ENCODE peak calls at places on chromosomes 6 and 20, in eight cellular contexts. One of them, this sample, is unnamed.

GRCh38 chr6:138692058-138692977 is 81.3 kb upstream of the CCDC28A start:
- DNase-seq in ACHN: peak; percentile 59
- DNase-seq in midbrain: peak; percentile 75
- DNase-seq in PC-3: peak; percentile 56
- DNase-seq in amygdala: peak; percentile 59
- DNase-seq in activated CD8-positive, alpha-beta memory T cell treated with anti-CD3 and anti-CD28 coated beads, Interleukin-2, amount 10 ng/mL, durations not matched to agents 7 days and 5 days: peak; percentile 60
- DNase-seq in AG09319: peak; percentile 15
- DNase-seq in stimulated activated CD4-positive, alpha-beta T cell treated with anti-CD3 and anti-CD28 coated beads, Interleukin-12 subunit alpha, Interleukin-12 subunit beta, amount 100 ng/mL, for 4 hours: peak; percentile 49
- DNase-seq in this sample: peak; percentile 69

GRCh38 chr20:8385247-8385646 is 253.2 kb downstream of the PLCB1 start:
- DNase-seq in ACHN: no peak
- DNase-seq in midbrain: peak; percentile 4
- DNase-seq in PC-3: no peak
- DNase-seq in amygdala: no peak
- DNase-seq in activated CD8-positive, alpha-beta memory T cell treated with anti-CD3 and anti-CD28 coated beads, Interleukin-2, amount 10 ng/mL, durations not matched to agents 7 days and 5 days: no peak
- DNase-seq in AG09319: no peak
- DNase-seq in stimulated activated CD4-positive, alpha-beta T cell treated with anti-CD3 and anti-CD28 coated beads, Interleukin-12 subunit alpha, Interleukin-12 subunit beta, amount 100 ng/mL, for 4 hours: no peak
- DNase-seq in this sample: no peak

GRCh38 chr20:17452441-17452840 is 78.7 kb downstream of the BFSP1 start:
- DNase-seq in ACHN: no peak
- DNase-seq in midbrain: no peak
- DNase-seq in PC-3: no peak
- DNase-seq in amygdala: no peak
- DNase-seq in activated CD8-positive, alpha-beta memory T cell treated with anti-CD3 and anti-CD28 coated beads, Interleukin-2, amount 10 ng/mL, durations not matched to agents 7 days and 5 days: no peak
- DNase-seq in AG09319: no peak
- DNase-seq in stimulated activated CD4-positive, alpha-beta T cell treated with anti-CD3 and anti-CD28 coated beads, Interleukin-12 subunit alpha, Interleukin-12 subunit beta, amount 100 ng/mL, for 4 hours: no peak
- DNase-seq in this sample: no peak

GRCh38 chr20:3702992-3703391 is 9.4 kb downstream of the SIGLEC1 start:
- DNase-seq in ACHN: no peak
- DNase-seq in midbrain: no peak
- DNase-seq in PC-3: no peak
- DNase-seq in amygdala: no peak
- DNase-seq in activated CD8-positive, alpha-beta memory T cell treated with anti-CD3 and anti-CD28 coated beads, Interleukin-2, amount 10 ng/mL, durations not matched to agents 7 days and 5 days: no peak
- DNase-seq in AG09319: no peak
- DNase-seq in stimulated activated CD4-positive, alpha-beta T cell treated with anti-CD3 and anti-CD28 coated beads, Interleukin-12 subunit alpha, Interleukin-12 subunit beta, amount 100 ng/mL, for 4 hours: no peak
- DNase-seq in this sample: no peak

GRCh38 chr6:39377530-39377929 is 55.0 kb upstream of the KCNK16 start:
- DNase-seq in ACHN: peak; percentile 42
- DNase-seq in midbrain: peak; percentile 87
- DNase-seq in PC-3: peak; percentile 64
- DNase-seq in amygdala: peak; percentile 46
- DNase-seq in activated CD8-positive, alpha-beta memory T cell treated with anti-CD3 and anti-CD28 coated beads, Interleukin-2, amount 10 ng/mL, durations not matched to agents 7 days and 5 days: no peak
- DNase-seq in AG09319: peak; percentile 65
- DNase-seq in stimulated activated CD4-positive, alpha-beta T cell treated with anti-CD3 and anti-CD28 coated beads, Interleukin-12 subunit alpha, Interleukin-12 subunit beta, amount 100 ng/mL, for 4 hours: no peak
- DNase-seq in this sample: peak; percentile 5

GRCh38 chr6:106918128-106918527 is 56.4 kb downstream of the CD24 start:
- DNase-seq in ACHN: no peak
- DNase-seq in midbrain: no peak
- DNase-seq in PC-3: no peak
- DNase-seq in amygdala: no peak
- DNase-seq in activated CD8-positive, alpha-beta memory T cell treated with anti-CD3 and anti-CD28 coated beads, Interleukin-2, amount 10 ng/mL, durations not matched to agents 7 days and 5 days: no peak
- DNase-seq in AG09319: no peak
- DNase-seq in stimulated activated CD4-positive, alpha-beta T cell treated with anti-CD3 and anti-CD28 coated beads, Interleukin-12 subunit alpha, Interleukin-12 subunit beta, amount 100 ng/mL, for 4 hours: no peak
- DNase-seq in this sample: no peak

GRCh38 chr20:62174870-62175624 is 7.8 kb upstream of the MTG2 start:
- DNase-seq in ACHN: no peak
- DNase-seq in midbrain: no peak
- DNase-seq in PC-3: no peak
- DNase-seq in amygdala: no peak
- DNase-seq in activated CD8-positive, alpha-beta memory T cell treated with anti-CD3 and anti-CD28 coated beads, Interleukin-2, amount 10 ng/mL, durations not matched to agents 7 days and 5 days: no peak
- DNase-seq in AG09319: no peak
- DNase-seq in stimulated activated CD4-positive, alpha-beta T cell treated with anti-CD3 and anti-CD28 coated beads, Interleukin-12 subunit alpha, Interleukin-12 subunit beta, amount 100 ng/mL, for 4 hours: no peak
- DNase-seq in this sample: no peak

GRCh38 chr6:32844839-32845372 is 1.1 kb upstream of the PSMB8 start:
- DNase-seq in ACHN: no peak
- DNase-seq in midbrain: no peak
- DNase-seq in PC-3: no peak
- DNase-seq in amygdala: no peak
- DNase-seq in activated CD8-positive, alpha-beta memory T cell treated with anti-CD3 and anti-CD28 coated beads, Interleukin-2, amount 10 ng/mL, durations not matched to agents 7 days and 5 days: no peak
- DNase-seq in AG09319: no peak
- DNase-seq in stimulated activated CD4-positive, alpha-beta T cell treated with anti-CD3 and anti-CD28 coated beads, Interleukin-12 subunit alpha, Interleukin-12 subunit beta, amount 100 ng/mL, for 4 hours: no peak
- DNase-seq in this sample: no peak

GRCh38 chr6:140344149-140344913 is 969.9 kb upstream of the CITED2 start:
- DNase-seq in ACHN: no peak
- DNase-seq in midbrain: no peak
- DNase-seq in PC-3: peak; percentile 65
- DNase-seq in amygdala: no peak
- DNase-seq in activated CD8-positive, alpha-beta memory T cell treated with anti-CD3 and anti-CD28 coated beads, Interleukin-2, amount 10 ng/mL, durations not matched to agents 7 days and 5 days: no peak
- DNase-seq in AG09319: no peak
- DNase-seq in stimulated activated CD4-positive, alpha-beta T cell treated with anti-CD3 and anti-CD28 coated beads, Interleukin-12 subunit alpha, Interleukin-12 subunit beta, amount 100 ng/mL, for 4 hours: no peak
- DNase-seq in this sample: no peak

GRCh38 chr6:130843575-130844320 is 16.5 kb downstream of the SMLR1 start:
- DNase-seq in ACHN: peak; percentile 22
- DNase-seq in midbrain: peak; percentile 6
- DNase-seq in PC-3: peak; percentile 53
- DNase-seq in amygdala: no peak
- DNase-seq in activated CD8-positive, alpha-beta memory T cell treated with anti-CD3 and anti-CD28 coated beads, Interleukin-2, amount 10 ng/mL, durations not matched to agents 7 days and 5 days: no peak
- DNase-seq in AG09319: peak; percentile 11
- DNase-seq in stimulated activated CD4-positive, alpha-beta T cell treated with anti-CD3 and anti-CD28 coated beads, Interleukin-12 subunit alpha, Interleukin-12 subunit beta, amount 100 ng/mL, for 4 hours: no peak
- DNase-seq in this sample: peak; percentile 24

GRCh38 chr6:157648561-157648960 is 174.5 kb upstream of the SNX9 start:
- DNase-seq in ACHN: peak; percentile 2
- DNase-seq in midbrain: no peak
- DNase-seq in PC-3: no peak
- DNase-seq in amygdala: no peak
- DNase-seq in activated CD8-positive, alpha-beta memory T cell treated with anti-CD3 and anti-CD28 coated beads, Interleukin-2, amount 10 ng/mL, durations not matched to agents 7 days and 5 days: no peak
- DNase-seq in AG09319: no peak
- DNase-seq in stimulated activated CD4-positive, alpha-beta T cell treated with anti-CD3 and anti-CD28 coated beads, Interleukin-12 subunit alpha, Interleukin-12 subunit beta, amount 100 ng/mL, for 4 hours: no peak
- DNase-seq in this sample: peak; percentile 49

GRCh38 chr20:22921595-22922421 is 113.3 kb upstream of the SSTR4 start:
- DNase-seq in ACHN: peak; percentile 4
- DNase-seq in midbrain: no peak
- DNase-seq in PC-3: peak; percentile 95
- DNase-seq in amygdala: no peak
- DNase-seq in activated CD8-positive, alpha-beta memory T cell treated with anti-CD3 and anti-CD28 coated beads, Interleukin-2, amount 10 ng/mL, durations not matched to agents 7 days and 5 days: no peak
- DNase-seq in AG09319: peak; percentile 66
- DNase-seq in stimulated activated CD4-positive, alpha-beta T cell treated with anti-CD3 and anti-CD28 coated beads, Interleukin-12 subunit alpha, Interleukin-12 subunit beta, amount 100 ng/mL, for 4 hours: no peak
- DNase-seq in this sample: peak; percentile 52

GRCh38 chr6:15551798-15552197 is 111.0 kb downstream of the DTNBP1 start:
- DNase-seq in ACHN: no peak
- DNase-seq in midbrain: no peak
- DNase-seq in PC-3: no peak
- DNase-seq in amygdala: no peak
- DNase-seq in activated CD8-positive, alpha-beta memory T cell treated with anti-CD3 and anti-CD28 coated beads, Interleukin-2, amount 10 ng/mL, durations not matched to agents 7 days and 5 days: no peak
- DNase-seq in AG09319: no peak
- DNase-seq in stimulated activated CD4-positive, alpha-beta T cell treated with anti-CD3 and anti-CD28 coated beads, Interleukin-12 subunit alpha, Interleukin-12 subunit beta, amount 100 ng/mL, for 4 hours: no peak
- DNase-seq in this sample: no peak

GRCh38 chr20:25485872-25486271 is 78.4 kb downstream of the GINS1 start:
- DNase-seq in ACHN: no peak
- DNase-seq in midbrain: no peak
- DNase-seq in PC-3: no peak
- DNase-seq in amygdala: no peak
- DNase-seq in activated CD8-positive, alpha-beta memory T cell treated with anti-CD3 and anti-CD28 coated beads, Interleukin-2, amount 10 ng/mL, durations not matched to agents 7 days and 5 days: no peak
- DNase-seq in AG09319: no peak
- DNase-seq in stimulated activated CD4-positive, alpha-beta T cell treated with anti-CD3 and anti-CD28 coated beads, Interleukin-12 subunit alpha, Interleukin-12 subunit beta, amount 100 ng/mL, for 4 hours: no peak
- DNase-seq in this sample: no peak

GRCh38 chr6:26152226-26153101 is 65.2 kb downstream of the HFE start:
- DNase-seq in ACHN: peak; percentile 49
- DNase-seq in midbrain: no peak
- DNase-seq in PC-3: peak; percentile 67
- DNase-seq in amygdala: no peak
- DNase-seq in activated CD8-positive, alpha-beta memory T cell treated with anti-CD3 and anti-CD28 coated beads, Interleukin-2, amount 10 ng/mL, durations not matched to agents 7 days and 5 days: no peak
- DNase-seq in AG09319: no peak
- DNase-seq in stimulated activated CD4-positive, alpha-beta T cell treated with anti-CD3 and anti-CD28 coated beads, Interleukin-12 subunit alpha, Interleukin-12 subunit beta, amount 100 ng/mL, for 4 hours: no peak
- DNase-seq in this sample: peak; percentile 56

GRCh38 chr6:134663356-134663755 is 286.5 kb downstream of the ALDH8A1 start:
- DNase-seq in ACHN: no peak
- DNase-seq in midbrain: no peak
- DNase-seq in PC-3: no peak
- DNase-seq in amygdala: no peak
- DNase-seq in activated CD8-positive, alpha-beta memory T cell treated with anti-CD3 and anti-CD28 coated beads, Interleukin-2, amount 10 ng/mL, durations not matched to agents 7 days and 5 days: no peak
- DNase-seq in AG09319: no peak
- DNase-seq in stimulated activated CD4-positive, alpha-beta T cell treated with anti-CD3 and anti-CD28 coated beads, Interleukin-12 subunit alpha, Interleukin-12 subunit beta, amount 100 ng/mL, for 4 hours: no peak
- DNase-seq in this sample: no peak

GRCh38 chr20:57450419-57450818 is 59.2 kb downstream of the RBM38 start:
- DNase-seq in ACHN: no peak
- DNase-seq in midbrain: peak; percentile 5
- DNase-seq in PC-3: peak; percentile 49
- DNase-seq in amygdala: no peak
- DNase-seq in activated CD8-positive, alpha-beta memory T cell treated with anti-CD3 and anti-CD28 coated beads, Interleukin-2, amount 10 ng/mL, durations not matched to agents 7 days and 5 days: peak; percentile 55
- DNase-seq in AG09319: no peak
- DNase-seq in stimulated activated CD4-positive, alpha-beta T cell treated with anti-CD3 and anti-CD28 coated beads, Interleukin-12 subunit alpha, Interleukin-12 subunit beta, amount 100 ng/mL, for 4 hours: no peak
- DNase-seq in this sample: no peak

GRCh38 chr20:62287759-62288534 is 14.8 kb upstream of the ADRM1 start:
- DNase-seq in ACHN: no peak
- DNase-seq in midbrain: no peak
- DNase-seq in PC-3: peak; percentile 49
- DNase-seq in amygdala: no peak
- DNase-seq in activated CD8-positive, alpha-beta memory T cell treated with anti-CD3 and anti-CD28 coated beads, Interleukin-2, amount 10 ng/mL, durations not matched to agents 7 days and 5 days: no peak
- DNase-seq in AG09319: no peak
- DNase-seq in stimulated activated CD4-positive, alpha-beta T cell treated with anti-CD3 and anti-CD28 coated beads, Interleukin-12 subunit alpha, Interleukin-12 subunit beta, amount 100 ng/mL, for 4 hours: no peak
- DNase-seq in this sample: no peak

GRCh38 chr6:24718449-24719124 is 367 bp downstream of the C6orf62 start:
- DNase-seq in ACHN: no peak
- DNase-seq in midbrain: no peak
- DNase-seq in PC-3: no peak
- DNase-seq in amygdala: no peak
- DNase-seq in activated CD8-positive, alpha-beta memory T cell treated with anti-CD3 and anti-CD28 coated beads, Interleukin-2, amount 10 ng/mL, durations not matched to agents 7 days and 5 days: no peak
- DNase-seq in AG09319: no peak
- DNase-seq in stimulated activated CD4-positive, alpha-beta T cell treated with anti-CD3 and anti-CD28 coated beads, Interleukin-12 subunit alpha, Interleukin-12 subunit beta, amount 100 ng/mL, for 4 hours: no peak
- DNase-seq in this sample: no peak

GRCh38 chr6:112253842-112254816 is at the start of gene LAMA4:
- DNase-seq in ACHN: peak; percentile 22
- DNase-seq in midbrain: peak; percentile 39
- DNase-seq in PC-3: peak; percentile 50
- DNase-seq in amygdala: peak; percentile 33
- DNase-seq in activated CD8-positive, alpha-beta memory T cell treated with anti-CD3 and anti-CD28 coated beads, Interleukin-2, amount 10 ng/mL, durations not matched to agents 7 days and 5 days: no peak
- DNase-seq in AG09319: no peak
- DNase-seq in stimulated activated CD4-positive, alpha-beta T cell treated with anti-CD3 and anti-CD28 coated beads, Interleukin-12 subunit alpha, Interleukin-12 subunit beta, amount 100 ng/mL, for 4 hours: no peak
- DNase-seq in this sample: peak; percentile 28

GRCh38 chr6:40845588-40845987 is 193.4 kb downstream of the UNC5CL start:
- DNase-seq in ACHN: peak; percentile 38
- DNase-seq in midbrain: no peak
- DNase-seq in PC-3: peak; percentile 69
- DNase-seq in amygdala: no peak
- DNase-seq in activated CD8-positive, alpha-beta memory T cell treated with anti-CD3 and anti-CD28 coated beads, Interleukin-2, amount 10 ng/mL, durations not matched to agents 7 days and 5 days: peak; percentile 48
- DNase-seq in AG09319: no peak
- DNase-seq in stimulated activated CD4-positive, alpha-beta T cell treated with anti-CD3 and anti-CD28 coated beads, Interleukin-12 subunit alpha, Interleukin-12 subunit beta, amount 100 ng/mL, for 4 hours: peak; percentile 6
- DNase-seq in this sample: peak; percentile 30

GRCh38 chr6:130624046-130624445 is 203.2 kb upstream of the SMLR1 start:
- DNase-seq in ACHN: no peak
- DNase-seq in midbrain: no peak
- DNase-seq in PC-3: no peak
- DNase-seq in amygdala: no peak
- DNase-seq in activated CD8-positive, alpha-beta memory T cell treated with anti-CD3 and anti-CD28 coated beads, Interleukin-2, amount 10 ng/mL, durations not matched to agents 7 days and 5 days: no peak
- DNase-seq in AG09319: no peak
- DNase-seq in stimulated activated CD4-positive, alpha-beta T cell treated with anti-CD3 and anti-CD28 coated beads, Interleukin-12 subunit alpha, Interleukin-12 subunit beta, amount 100 ng/mL, for 4 hours: no peak
- DNase-seq in this sample: no peak

GRCh38 chr20:44073675-44074071 is 113.3 kb downstream of the JPH2 start:
- DNase-seq in ACHN: no peak
- DNase-seq in midbrain: no peak
- DNase-seq in PC-3: no peak
- DNase-seq in amygdala: no peak
- DNase-seq in activated CD8-positive, alpha-beta memory T cell treated with anti-CD3 and anti-CD28 coated beads, Interleukin-2, amount 10 ng/mL, durations not matched to agents 7 days and 5 days: no peak
- DNase-seq in AG09319: no peak
- DNase-seq in stimulated activated CD4-positive, alpha-beta T cell treated with anti-CD3 and anti-CD28 coated beads, Interleukin-12 subunit alpha, Interleukin-12 subunit beta, amount 100 ng/mL, for 4 hours: no peak
- DNase-seq in this sample: no peak

GRCh38 chr6:119379809-119380208 is 30.2 kb upstream of the MAN1A1 start:
- DNase-seq in ACHN: no peak
- DNase-seq in midbrain: no peak
- DNase-seq in PC-3: no peak
- DNase-seq in amygdala: no peak
- DNase-seq in activated CD8-positive, alpha-beta memory T cell treated with anti-CD3 and anti-CD28 coated beads, Interleukin-2, amount 10 ng/mL, durations not matched to agents 7 days and 5 days: no peak
- DNase-seq in AG09319: no peak
- DNase-seq in stimulated activated CD4-positive, alpha-beta T cell treated with anti-CD3 and anti-CD28 coated beads, Interleukin-12 subunit alpha, Interleukin-12 subunit beta, amount 100 ng/mL, for 4 hours: no peak
- DNase-seq in this sample: no peak

GRCh38 chr20:444862-445426 is 17.4 kb downstream of the TBC1D20 start:
- DNase-seq in ACHN: no peak
- DNase-seq in midbrain: no peak
- DNase-seq in PC-3: peak; percentile 40
- DNase-seq in amygdala: no peak
- DNase-seq in activated CD8-positive, alpha-beta memory T cell treated with anti-CD3 and anti-CD28 coated beads, Interleukin-2, amount 10 ng/mL, durations not matched to agents 7 days and 5 days: no peak
- DNase-seq in AG09319: no peak
- DNase-seq in stimulated activated CD4-positive, alpha-beta T cell treated with anti-CD3 and anti-CD28 coated beads, Interleukin-12 subunit alpha, Interleukin-12 subunit beta, amount 100 ng/mL, for 4 hours: no peak
- DNase-seq in this sample: no peak

GRCh38 chr6:108574457-108575149 is 13.9 kb downstream of the FOXO3 start:
- DNase-seq in ACHN: no peak
- DNase-seq in midbrain: no peak
- DNase-seq in PC-3: no peak
- DNase-seq in amygdala: no peak
- DNase-seq in activated CD8-positive, alpha-beta memory T cell treated with anti-CD3 and anti-CD28 coated beads, Interleukin-2, amount 10 ng/mL, durations not matched to agents 7 days and 5 days: no peak
- DNase-seq in AG09319: no peak
- DNase-seq in stimulated activated CD4-positive, alpha-beta T cell treated with anti-CD3 and anti-CD28 coated beads, Interleukin-12 subunit alpha, Interleukin-12 subunit beta, amount 100 ng/mL, for 4 hours: no peak
- DNase-seq in this sample: no peak

GRCh38 chr6:156280131-156280530 is 497.0 kb upstream of the ARID1B start:
- DNase-seq in ACHN: no peak
- DNase-seq in midbrain: no peak
- DNase-seq in PC-3: no peak
- DNase-seq in amygdala: no peak
- DNase-seq in activated CD8-positive, alpha-beta memory T cell treated with anti-CD3 and anti-CD28 coated beads, Interleukin-2, amount 10 ng/mL, durations not matched to agents 7 days and 5 days: no peak
- DNase-seq in AG09319: no peak
- DNase-seq in stimulated activated CD4-positive, alpha-beta T cell treated with anti-CD3 and anti-CD28 coated beads, Interleukin-12 subunit alpha, Interleukin-12 subunit beta, amount 100 ng/mL, for 4 hours: no peak
- DNase-seq in this sample: no peak

GRCh38 chr6:43142101-43142500 is 29.0 kb upstream of the SRF start:
- DNase-seq in ACHN: no peak
- DNase-seq in midbrain: no peak
- DNase-seq in PC-3: no peak
- DNase-seq in amygdala: no peak
- DNase-seq in activated CD8-positive, alpha-beta memory T cell treated with anti-CD3 and anti-CD28 coated beads, Interleukin-2, amount 10 ng/mL, durations not matched to agents 7 days and 5 days: peak; percentile 45
- DNase-seq in AG09319: no peak
- DNase-seq in stimulated activated CD4-positive, alpha-beta T cell treated with anti-CD3 and anti-CD28 coated beads, Interleukin-12 subunit alpha, Interleukin-12 subunit beta, amount 100 ng/mL, for 4 hours: no peak
- DNase-seq in this sample: no peak

GRCh38 chr6:159874475-159874874 is 16.3 kb upstream of the MAS1 start:
- DNase-seq in ACHN: no peak
- DNase-seq in midbrain: peak; percentile 67
- DNase-seq in PC-3: no peak
- DNase-seq in amygdala: peak; percentile 70
- DNase-seq in activated CD8-positive, alpha-beta memory T cell treated with anti-CD3 and anti-CD28 coated beads, Interleukin-2, amount 10 ng/mL, durations not matched to agents 7 days and 5 days: no peak
- DNase-seq in AG09319: no peak
- DNase-seq in stimulated activated CD4-positive, alpha-beta T cell treated with anti-CD3 and anti-CD28 coated beads, Interleukin-12 subunit alpha, Interleukin-12 subunit beta, amount 100 ng/mL, for 4 hours: no peak
- DNase-seq in this sample: no peak

GRCh38 chr6:7414811-7415210 is 25.2 kb downstream of the RIOK1 start:
- DNase-seq in ACHN: no peak
- DNase-seq in midbrain: no peak
- DNase-seq in PC-3: peak; percentile 58
- DNase-seq in amygdala: no peak
- DNase-seq in activated CD8-positive, alpha-beta memory T cell treated with anti-CD3 and anti-CD28 coated beads, Interleukin-2, amount 10 ng/mL, durations not matched to agents 7 days and 5 days: no peak
- DNase-seq in AG09319: peak; percentile 37
- DNase-seq in stimulated activated CD4-positive, alpha-beta T cell treated with anti-CD3 and anti-CD28 coated beads, Interleukin-12 subunit alpha, Interleukin-12 subunit beta, amount 100 ng/mL, for 4 hours: no peak
- DNase-seq in this sample: peak; percentile 49

GRCh38 chr6:18978330-18979128 is 591.4 kb downstream of the RNF144B start:
- DNase-seq in ACHN: no peak
- DNase-seq in midbrain: no peak
- DNase-seq in PC-3: peak; percentile 55
- DNase-seq in amygdala: no peak
- DNase-seq in activated CD8-positive, alpha-beta memory T cell treated with anti-CD3 and anti-CD28 coated beads, Interleukin-2, amount 10 ng/mL, durations not matched to agents 7 days and 5 days: no peak
- DNase-seq in AG09319: no peak
- DNase-seq in stimulated activated CD4-positive, alpha-beta T cell treated with anti-CD3 and anti-CD28 coated beads, Interleukin-12 subunit alpha, Interleukin-12 subunit beta, amount 100 ng/mL, for 4 hours: no peak
- DNase-seq in this sample: no peak

GRCh38 chr20:34525342-34525708 is 9.1 kb downstream of the DYNLRB1 start:
- DNase-seq in ACHN: no peak
- DNase-seq in midbrain: peak; percentile 63
- DNase-seq in PC-3: no peak
- DNase-seq in amygdala: no peak
- DNase-seq in activated CD8-positive, alpha-beta memory T cell treated with anti-CD3 and anti-CD28 coated beads, Interleukin-2, amount 10 ng/mL, durations not matched to agents 7 days and 5 days: no peak
- DNase-seq in AG09319: no peak
- DNase-seq in stimulated activated CD4-positive, alpha-beta T cell treated with anti-CD3 and anti-CD28 coated beads, Interleukin-12 subunit alpha, Interleukin-12 subunit beta, amount 100 ng/mL, for 4 hours: no peak
- DNase-seq in this sample: peak; percentile 4

GRCh38 chr6:98648211-98648914 is 186.0 kb upstream of the POU3F2 start:
- DNase-seq in ACHN: no peak
- DNase-seq in midbrain: no peak
- DNase-seq in PC-3: no peak
- DNase-seq in amygdala: no peak
- DNase-seq in activated CD8-positive, alpha-beta memory T cell treated with anti-CD3 and anti-CD28 coated beads, Interleukin-2, amount 10 ng/mL, durations not matched to agents 7 days and 5 days: no peak
- DNase-seq in AG09319: no peak
- DNase-seq in stimulated activated CD4-positive, alpha-beta T cell treated with anti-CD3 and anti-CD28 coated beads, Interleukin-12 subunit alpha, Interleukin-12 subunit beta, amount 100 ng/mL, for 4 hours: no peak
- DNase-seq in this sample: no peak

GRCh38 chr20:45012682-45013302 is 46.5 kb downstream of the STK4 start:
- DNase-seq in ACHN: peak; percentile 75
- DNase-seq in midbrain: no peak
- DNase-seq in PC-3: peak; percentile 53
- DNase-seq in amygdala: no peak
- DNase-seq in activated CD8-positive, alpha-beta memory T cell treated with anti-CD3 and anti-CD28 coated beads, Interleukin-2, amount 10 ng/mL, durations not matched to agents 7 days and 5 days: no peak
- DNase-seq in AG09319: no peak
- DNase-seq in stimulated activated CD4-positive, alpha-beta T cell treated with anti-CD3 and anti-CD28 coated beads, Interleukin-12 subunit alpha, Interleukin-12 subunit beta, amount 100 ng/mL, for 4 hours: no peak
- DNase-seq in this sample: no peak

This sample was measured in LoVo.